ENCODE peak calls at places on chromosomes 7 and 10, in six cellular contexts. D is left lung, W is tibial artery, S is astrocyte, M is adrenal gland, B is pancreas. J is an unnamed sample.
A peak's percentile ranks its signal among the peaks of the same experiment; 100 is the strongest.

GRCh38 chr10:71598673-71599072 is 120.9 kb downstream of the C10orf105 start:
- DNase-seq in D (peak; percentile 82), W (peak; percentile 92), S (no peak), M (peak; percentile 96), B (no peak), J (no peak)

GRCh38 chr10:70744617-70745138 is 40.5 kb downstream of the TBATA start:
- DNase-seq in D (peak; percentile 28), W (no peak), S (no peak), M (no peak), B (peak; percentile 4), J (no peak)

GRCh38 chr7:137343483-137343841 is at the start of gene PTN:
- DNase-seq in D (no peak), W (peak; percentile 31), S (peak; percentile 77), M (peak; percentile 68), B (peak; percentile 59), J (no peak)

GRCh38 chr10:23467548-23467947 is 28.7 kb downstream of the OTUD1 start:
- DNase-seq in D (no peak), W (no peak), S (no peak), M (no peak), B (no peak), J (no peak)

GRCh38 chr10:121526801-121527221 is 71.4 kb downstream of the FGFR2 start:
- DNase-seq in D (no peak), W (no peak), S (no peak), M (no peak), B (no peak), J (no peak)

GRCh38 chr10:36185096-36185495 is 543.0 kb upstream of the FZD8 start:
- DNase-seq in D (no peak), W (no peak), S (no peak), M (no peak), B (no peak), J (no peak)

GRCh38 chr10:59322131-59322530 is 40.2 kb downstream of the FAM13C start:
- DNase-seq in D (no peak), W (no peak), S (no peak), M (no peak), B (no peak), J (no peak)

GRCh38 chr10:102434251-102434913 is 2.0 kb upstream of the CUEDC2 start:
- DNase-seq in D (no peak), W (no peak), S (no peak), M (no peak), B (no peak), J (no peak)

GRCh38 chr10:122422266-122422980 is 32.0 kb upstream of the ARMS2 start:
- DNase-seq in D (no peak), W (no peak), S (no peak), M (no peak), B (no peak), J (no peak)

GRCh38 chr10:131577786-131578471 is 266.4 kb upstream of the TCERG1L start:
- DNase-seq in D (no peak), W (no peak), S (no peak), M (no peak), B (no peak), J (no peak)

GRCh38 chr7:106347229-106347833 is 62.5 kb upstream of the NAMPT start:
- DNase-seq in D (no peak), W (no peak), S (no peak), M (no peak), B (no peak), J (no peak)

GRCh38 chr10:115432188-115432819 is 339.1 kb downstream of the ATRNL1 start:
- DNase-seq in D (no peak), W (no peak), S (peak; percentile 14), M (no peak), B (no peak), J (no peak)

GRCh38 chr10:48700493-48700892 is 15.8 kb downstream of the WDFY4 start:
- DNase-seq in D (no peak), W (no peak), S (no peak), M (no peak), B (no peak), J (no peak)

GRCh38 chr7:23106491-23106800 is 861 bp downstream of the KLHL7 start:
- DNase-seq in D (peak; percentile 35), W (no peak), S (peak; percentile 28), M (no peak), B (no peak), J (no peak)

GRCh38 chr10:133133471-133134231 is 26.4 kb upstream of the KNDC1 start:
- DNase-seq in D (peak; percentile 22), W (no peak), S (no peak), M (peak; percentile 45), B (peak; percentile 56), J (peak; percentile 54)

GRCh38 chr10:96513686-96514551 is at the start of gene TLL2:
- DNase-seq in D (peak; percentile 81), W (peak; percentile 79), S (peak; percentile 81), M (peak; percentile 92), B (peak; percentile 93), J (peak; percentile 88)

GRCh38 chr10:69453759-69454158 is 2.5 kb downstream of the TSPAN15 start:
- DNase-seq in D (no peak), W (no peak), S (no peak), M (no peak), B (no peak), J (no peak)

GRCh38 chr10:116352125-116352524 is 27.9 kb downstream of the CCDC172 start:
- DNase-seq in D (no peak), W (no peak), S (no peak), M (no peak), B (no peak), J (no peak)

GRCh38 chr7:147279951-147280350 is 1163.3 kb downstream of the CNTNAP2 start:
- DNase-seq in D (no peak), W (no peak), S (no peak), M (no peak), B (no peak), J (no peak)

GRCh38 chr7:2248984-2249694 is 7.1 kb downstream of the NUDT1 start:
- DNase-seq in D (peak; percentile 83), W (peak; percentile 76), S (peak; percentile 94), M (peak; percentile 72), B (no peak), J (peak; percentile 77)

GRCh38 chr7:146366938-146367337 is 250.3 kb downstream of the CNTNAP2 start:
- DNase-seq in D (no peak), W (no peak), S (peak; percentile 7), M (no peak), B (no peak), J (no peak)

GRCh38 chr7:145212050-145212449 is 376.2 kb upstream of the TPK1 start:
- DNase-seq in D (no peak), W (no peak), S (no peak), M (no peak), B (no peak), J (no peak)

GRCh38 chr7:80146561-80146960 is 11.9 kb downstream of the GNAI1 start:
- DNase-seq in D (no peak), W (no peak), S (no peak), M (no peak), B (no peak), J (no peak)
- H3K27ac ChIP-seq in D (peak overlapping the region; percentile 10), W (no peak overlapping the region), S (peak overlapping the region; percentile 30), M (no peak overlapping the region), B (no peak overlapping the region), J (peak overlapping the region; percentile 87)

DNA sequence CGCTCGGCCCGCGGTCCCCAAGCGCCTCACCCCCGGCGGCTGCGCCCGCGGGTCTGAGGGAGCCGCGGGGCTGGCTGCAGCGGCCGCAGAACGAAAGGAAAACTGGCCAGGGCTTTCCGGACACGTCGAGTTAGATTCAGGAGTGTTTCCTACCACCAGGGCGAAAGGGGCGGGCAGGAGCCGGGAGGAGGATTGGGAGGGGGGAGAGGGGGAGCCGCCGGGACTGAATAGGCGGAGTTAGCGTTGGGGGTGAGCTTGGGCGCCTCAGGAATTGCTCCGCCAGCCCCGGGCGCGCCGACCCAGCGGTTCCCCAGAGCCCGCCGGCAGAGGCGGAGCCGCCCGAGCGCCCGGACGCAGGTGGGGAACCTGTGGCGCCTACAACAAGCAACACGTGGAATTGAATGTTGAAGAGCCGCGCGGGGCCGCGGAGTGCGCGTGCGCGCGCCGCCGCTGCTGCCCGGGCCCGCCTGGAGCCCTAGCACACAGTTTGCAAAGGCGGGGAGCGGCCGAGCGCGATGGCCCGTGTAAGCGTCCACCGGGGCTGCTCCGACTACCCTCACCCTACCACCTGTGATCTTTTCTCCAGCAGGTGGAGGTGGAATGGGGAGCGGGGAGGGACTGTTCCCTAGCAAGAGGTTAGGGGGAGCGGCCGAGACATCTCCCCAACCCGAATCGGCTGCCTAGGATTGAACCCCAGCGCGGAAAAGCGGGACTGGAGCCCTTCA is at the start of gene CADPS2:
- DNase-seq in D (peak; percentile 90), W (peak; percentile 86), S (peak; percentile 79), M (peak; percentile 96), B (peak; percentile 92), J (peak; percentile 82)
- TF ChIP-seq CTCF in D (no peak), W (peak; percentile 35), S (no peak), M (peak; percentile 54), B (peak; percentile 23), J (no peak)

GRCh38 chr7:103343758-103344452 is 662 bp downstream of the DNAJC2 start:
- DNase-seq in D (peak; percentile 36), W (no peak), S (peak; percentile 21), M (peak; percentile 66), B (no peak), J (no peak)

GRCh38 chr7:103343332-103343731 is 1.2 kb downstream of the DNAJC2 start:
- DNase-seq in D (no peak), W (no peak), S (no peak), M (no peak), B (no peak), J (no peak)

GRCh38 chr7:103341466-103341865 is 3.1 kb downstream of the DNAJC2 start:
- DNase-seq in D (no peak), W (no peak), S (no peak), M (no peak), B (no peak), J (no peak)

GRCh38 chr7:103347507-103348267 is at the start of gene PSMC2:
- DNase-seq in D (peak; percentile 69), W (peak; percentile 81), S (peak; percentile 91), M (peak; percentile 92), B (peak; percentile 61), J (no peak)

GRCh38 chr7:103344453-103345149 is at the start of gene DNAJC2:
- DNase-seq in D (peak; percentile 90), W (peak; percentile 87), S (peak; percentile 89), M (peak; percentile 94), B (peak; percentile 84), J (peak; percentile 86)
- H3K36me3 ChIP-seq in D (peaks cover 22% of the 10 kb centered on the region), W (peaks cover 8% of the 10 kb centered on the region), S (peaks cover 15% of the 10 kb centered on the region), M (no peaks in the 10 kb centered on the region), B (no peaks in the 10 kb centered on the region), J (peaks cover 40% of the 10 kb centered on the region)

GRCh38 chr7:143240323-143241168 is 18.7 kb downstream of the TAS2R40 start:
- DNase-seq in D (peak; percentile 69), W (peak; percentile 76), S (peak; percentile 78), M (peak; percentile 87), B (no peak), J (no peak)
- H3K27ac ChIP-seq in D (peak overlapping the region; percentile 39), W (no peak overlapping the region), S (peak overlapping the region; percentile 31), M (peak overlapping the region; percentile 56), B (no peak overlapping the region), J (no peak overlapping the region)

GRCh38 chr7:149334219-149334618 is 72.2 kb downstream of the ZNF783 start:
- DNase-seq in D (no peak), W (no peak), S (no peak), M (no peak), B (no peak), J (no peak)
- TF ChIP-seq CTCF in D (no peak), W (no peak), S (no peak), M (no peak), B (no peak), J (no peak)

J was measured in RWPE2.